ENCODE peak calls at places on chromosomes 3 and 15, in seven cellular contexts. I, Z, S, T, X, L and D are unnamed samples.

GRCh38 chr15:100847194-100847593 is 32.4 kb upstream of the ALDH1A3 start:
- DNase-seq in I (no peak), Z (no peak), S (no peak), T (no peak), X (no peak), L (no peak), D (no peak)

GRCh38 chr3:13568515-13568995 is 19.6 kb downstream of the FBLN2 start:
- DNase-seq in I (no peak), Z (no peak), S (no peak), T (no peak), X (no peak), L (no peak), D (no peak)

GRCh38 chr15:94526071-94526689 is 294.8 kb downstream of the MCTP2 start:
- DNase-seq in I (no peak), Z (no peak), S (no peak), T (no peak), X (no peak), L (no peak), D (no peak)

GRCh38 chr3:149618151-149619123 is 39.4 kb downstream of the WWTR1 start:
- DNase-seq in I (no peak), Z (no peak), S (no peak), T (no peak), X (no peak), L (no peak), D (no peak)

GRCh38 chr3:141170678-141171295 is 60.8 kb upstream of the PXYLP1 start:
- DNase-seq in I (no peak), Z (no peak), S (no peak), T (no peak), X (no peak), L (no peak), D (no peak)

GRCh38 chr15:80929225-80929624 is 60.4 kb downstream of the MESD start:
- DNase-seq in I (no peak), Z (no peak), S (peak), T (no peak), X (no peak), L (no peak), D (no peak)

GRCh38 chr3:141255864-141256263 is 24.2 kb downstream of the PXYLP1 start:
- DNase-seq in I (peak), Z (peak), S (peak), T (no peak), X (no peak), L (no peak), D (no peak)

GRCh38 chr3:67976683-67977082 is 322.3 kb upstream of the SUCLG2 start:
- DNase-seq in I (no peak), Z (no peak), S (no peak), T (no peak), X (no peak), L (no peak), D (no peak)

GRCh38 chr3:188863999-188864406 is 307.8 kb upstream of the TPRG1 start:
- DNase-seq in I (no peak), Z (no peak), S (peak), T (no peak), X (no peak), L (no peak), D (no peak)

GRCh38 chr15:91491131-91491950 is 362.2 kb upstream of the SLCO3A1 start:
- DNase-seq in I (no peak), Z (no peak), S (no peak), T (no peak), X (no peak), L (no peak), D (no peak)

GRCh38 chr3:42688487-42689420 is 3.4 kb downstream of the KLHL40 start:
- DNase-seq in I (no peak), Z (no peak), S (no peak), T (no peak), X (no peak), L (no peak), D (no peak)

GRCh38 chr15:94287794-94288246 is 56.5 kb downstream of the MCTP2 start:
- DNase-seq in I (no peak), Z (no peak), S (no peak), T (no peak), X (no peak), L (peak), D (no peak)

GRCh38 chr3:195876297-195877031 is 31.9 kb downstream of the TNK2 start:
- DNase-seq in I (peak), Z (no peak), S (no peak), T (no peak), X (no peak), L (no peak), D (no peak)

GRCh38 chr3:47347217-47347801 is 33.5 kb upstream of the PTPN23 start:
- DNase-seq in I (no peak), Z (no peak), S (peak), T (no peak), X (no peak), L (no peak), D (peak)

GRCh38 chr3:148880681-148881080 is 15.6 kb downstream of the CPA3 start:
- DNase-seq in I (peak), Z (no peak), S (no peak), T (no peak), X (no peak), L (no peak), D (no peak)

GRCh38 chr15:68558318-68559305 is 20.2 kb upstream of the CORO2B start:
- DNase-seq in I (no peak), Z (no peak), S (no peak), T (no peak), X (no peak), L (no peak), D (no peak)

GRCh38 chr15:66951976-66952375 is 113.4 kb upstream of the SMAD3 start:
- DNase-seq in I (no peak), Z (no peak), S (no peak), T (no peak), X (no peak), L (no peak), D (no peak)

GRCh38 chr15:88615303-88616107 is 5.6 kb upstream of the AEN start:
- DNase-seq in I (no peak), Z (no peak), S (no peak), T (no peak), X (no peak), L (no peak), D (no peak)

GRCh38 chr15:79682285-79682684 is 214.5 kb downstream of the MTHFS start:
- DNase-seq in I (peak), Z (no peak), S (peak), T (no peak), X (no peak), L (no peak), D (no peak)

GRCh38 chr3:153783804-153784203 is 337.4 kb upstream of the ARHGEF26 start:
- DNase-seq in I (no peak), Z (no peak), S (no peak), T (no peak), X (no peak), L (no peak), D (no peak)

GRCh38 chr3:52080830-52081719 is 24.7 kb upstream of the DUSP7 start:
- DNase-seq in I (no peak), Z (no peak), S (no peak), T (no peak), X (no peak), L (no peak), D (no peak)

GRCh38 chr15:73686781-73687256 is 2.6 kb downstream of the CD276 start:
- DNase-seq in I (peak), Z (no peak), S (peak), T (no peak), X (no peak), L (no peak), D (no peak)

GRCh38 chr15:45536951-45537350 is 14.4 kb upstream of the SLC30A4 start:
- DNase-seq in I (no peak), Z (no peak), S (no peak), T (no peak), X (no peak), L (no peak), D (no peak)

GRCh38 chr3:36730965-36731364 is 33.4 kb downstream of the DCLK3 start:
- DNase-seq in I (no peak), Z (no peak), S (no peak), T (no peak), X (no peak), L (no peak), D (no peak)

GRCh38 chr15:73601449-73602425 is 31.5 kb downstream of the NPTN start:
- DNase-seq in I (peak), Z (peak), S (peak), T (no peak), X (no peak), L (no peak), D (no peak)

GRCh38 chr3:2727566-2728318 is 382.4 kb downstream of the IL5RA start:
- DNase-seq in I (no peak), Z (no peak), S (no peak), T (no peak), X (no peak), L (no peak), D (no peak)